ENCODE peak calls at places on chromosomes 12 and 14, in four cellular contexts. O is HTR-8/SVneo; X is left cardiac atrium; I is effector memory CD4-positive, alpha-beta T cell. W is an unnamed sample.

GRCh38 chr14:96030136-96030760 is 8.9 kb upstream of the C14orf132 start:
- DNase-seq in O (no peak), X (no peak), I (no peak), W (no peak)

GRCh38 chr14:76874734-76875133 is 48.5 kb downstream of the LRRC74A start:
- DNase-seq in O (no peak), X (no peak), I (no peak), W (no peak)

GRCh38 chr14:68724914-68725313 is 68.0 kb downstream of the ZFP36L1 start:
- DNase-seq in O (no peak), X (no peak), I (no peak), W (no peak)

GRCh38 chr12:27382126-27382795 is 49.6 kb downstream of the BMAL2 start:
- DNase-seq in O (no peak), X (no peak), I (no peak), W (no peak)

GRCh38 chr12:89899651-89900050 is 191.0 kb upstream of the ATP2B1 start:
- DNase-seq in O (no peak), X (no peak), I (no peak), W (no peak)

GRCh38 chr12:122028165-122028591 is 6.5 kb downstream of the BCL7A start:
- DNase-seq in O (no peak), X (no peak), I (no peak), W (no peak)

GRCh38 chr14:49553892-49554291 is 32.3 kb downstream of the RPS29 start:
- DNase-seq in O (no peak), X (no peak), I (no peak), W (no peak)

GRCh38 chr14:50363734-50364113 is 33.0 kb downstream of the CDKL1 start:
- DNase-seq in O (no peak), X (no peak), I (peak), W (no peak)

GRCh38 chr12:47894652-47895051 is 10.1 kb downstream of the VDR start:
- DNase-seq in O (no peak), X (no peak), I (no peak), W (peak)

GRCh38 chr14:58299665-58300202 is 1.4 kb downstream of the ARID4A start:
- DNase-seq in O (peak), X (no peak), I (no peak), W (no peak)

GRCh38 chr12:78421011-78421410 is 443.6 kb upstream of the SYT1 start:
- DNase-seq in O (no peak), X (no peak), I (no peak), W (no peak)

GRCh38 chr12:47838286-47838931 is 18.7 kb upstream of the HDAC7 start:
- DNase-seq in O (no peak), X (no peak), I (no peak), W (no peak)

GRCh38 chr14:60647081-60647836 is 2.0 kb downstream of the SIX1 start:
- DNase-seq in O (peak), X (no peak), I (no peak), W (no peak)

GRCh38 chr12:96908170-96908675 is 1.2 kb downstream of the NEDD1 start:
- DNase-seq in O (no peak), X (no peak), I (no peak), W (no peak)

GRCh38 chr12:90366286-90366685 is 588.7 kb downstream of the CCER1 start:
- DNase-seq in O (no peak), X (no peak), I (no peak), W (no peak)

GRCh38 chr14:68910540-68910939 is 68.6 kb downstream of the ACTN1 start:
- DNase-seq in O (no peak), X (no peak), I (no peak), W (no peak)

GRCh38 chr14:62428429-62429203 is 616.6 kb downstream of the KCNH5 start:
- DNase-seq in O (peak), X (no peak), I (no peak), W (no peak)

GRCh38 chr12:91127751-91128150 is 16.5 kb upstream of the LUM start:
- DNase-seq in O (no peak), X (no peak), I (no peak), W (no peak)

GRCh38 chr14:33454707-33455106 is 496.2 kb downstream of the EGLN3 start:
- DNase-seq in O (no peak), X (no peak), I (no peak), W (no peak)

GRCh38 chr14:34023824-34024767 is 73.2 kb upstream of the EGLN3 start:
- DNase-seq in O (no peak), X (no peak), I (no peak), W (no peak)

GRCh38 chr12:104596128-104596799 is 139.5 kb downstream of the CHST11 start:
- DNase-seq in O (no peak), X (peak), I (no peak), W (peak)

GRCh38 chr14:100159865-100160533 is 554 bp upstream of the DEGS2 start:
- DNase-seq in O (no peak), X (no peak), I (no peak), W (no peak)

GRCh38 chr12:52310622-52311281 is 10.4 kb downstream of the KRT83 start:
- DNase-seq in O (no peak), X (no peak), I (no peak), W (no peak)

GRCh38 chr12:6635856-6636521 is at the start of gene LPAR5:
- DNase-seq in O (peak), X (peak), I (no peak), W (no peak)

GRCh38 chr14:77409131-77409533 is 14.2 kb downstream of the NOXRED1 start:
- DNase-seq in O (no peak), X (no peak), I (no peak), W (no peak)

GRCh38 chr12:16610006-16610520 is 4.1 kb upstream of the LMO3 start:
- DNase-seq in O (no peak), X (no peak), I (no peak), W (no peak)